ENCODE peak calls at places on chromosome 7, in seven cellular contexts. W is mucosa of gallbladder, R is erythroblast, L is T-helper 1 cell, Q is NCI-H187, S is NCI-H526 treated with DMSO at 0.1 percent for 48 hours, Z is NCI-H1105 treated with DMSO at 0.1 percent for 48 hours. A is an unnamed sample.

GRCh38 chr7:149689591-149689845 is 83.9 kb downstream of the ZNF467 start:
- DNase-seq in Q (no peak), L (no peak), R (no peak), S (no peak), W (no peak), Z (no peak), A (no peak)

GRCh38 chr7:2508327-2509231 is 11.0 kb upstream of the LFNG start:
- DNase-seq in Q (peak), Z (no peak), S (no peak), R (no peak), W (peak), L (peak), A (peak)

GRCh38 chr7:33243319-33243881 is 114.0 kb downstream of the BBS9 start:
- DNase-seq in Q (no peak), W (no peak), Z (peak), L (no peak), S (peak), R (peak), A (no peak)

GRCh38 chr7:1459930-1460756 is 873 bp upstream of the MICALL2 start:
- DNase-seq in R (peak), L (no peak), Z (no peak), S (no peak), Q (no peak), W (peak), A (no peak)

GRCh38 chr7:98174334-98175259 is 36.6 kb upstream of the BHLHA15 start:
- DNase-seq in S (no peak), Q (no peak), W (peak), Z (no peak), R (no peak), L (no peak), A (no peak)

GRCh38 chr7:90931996-90932912 is 332.0 kb upstream of the FZD1 start:
- DNase-seq in Z (no peak), R (no peak), W (no peak), Q (peak), S (no peak), L (no peak), A (no peak)

GRCh38 chr7:54397836-54398612 is 144.2 kb upstream of the VSTM2A start:
- DNase-seq in S (no peak), W (no peak), L (no peak), Z (no peak), Q (no peak), R (peak), A (no peak)

GRCh38 chr7:47326808-47327207 is 255.1 kb downstream of the TNS3 start:
- DNase-seq in W (no peak), Z (no peak), S (no peak), R (no peak), Q (no peak), L (no peak), A (no peak)

GRCh38 chr7:152859781-152860191 is 100.2 kb downstream of the ACTR3B start:
- DNase-seq in L (no peak), W (no peak), Z (no peak), S (no peak), Q (no peak), R (peak), A (no peak)

GRCh38 chr7:2517004-2517403 is 2.6 kb upstream of the LFNG start:
- DNase-seq in W (no peak), S (no peak), Q (no peak), L (no peak), R (no peak), Z (no peak), A (no peak)

GRCh38 chr7:7969306-7970112 is 913 bp downstream of the GLCCI1 start:
- DNase-seq in R (peak), S (no peak), Q (peak), L (peak), Z (peak), W (peak), A (peak)

GRCh38 chr7:105857009-105857952 is 19.1 kb downstream of the ATXN7L1 start:
- DNase-seq in S (no peak), Z (no peak), R (no peak), W (no peak), L (no peak), Q (no peak), A (no peak)

GRCh38 chr7:81180573-81180972 is 261.7 kb upstream of the SEMA3C start:
- DNase-seq in L (no peak), S (no peak), W (no peak), Q (no peak), R (no peak), Z (no peak), A (no peak)

A was measured in left colon.